ENCODE peak calls at places on chromosomes 11 and 22, in seven cellular contexts. Y, P, A, D, J, L and C are unnamed samples.

GRCh38 chr11:47005441-47005840 is 68.9 kb downstream of the CSTPP1 start:
- DNase-seq in Y (no peak), P (no peak), A (no peak), D (no peak), J (no peak), L (no peak), C (no peak)

GRCh38 chr11:111310723-111311122 is 12.4 kb downstream of the POU2AF3 start:
- DNase-seq in Y (no peak), P (no peak), A (no peak), D (no peak), J (no peak), L (no peak), C (no peak)

GRCh38 chr11:8342821-8343681 is 79.4 kb upstream of the LMO1 start:
- DNase-seq in Y (peak), P (no peak), A (no peak), D (no peak), J (peak), L (no peak), C (no peak)

GRCh38 chr22:49286236-49286760 is 541.4 kb downstream of the BRD1 start:
- DNase-seq in Y (no peak), P (no peak), A (no peak), D (no peak), J (no peak), L (no peak), C (no peak)

GRCh38 chr22:39431821-39432251 is 25.0 kb upstream of the MGAT3 start:
- DNase-seq in Y (no peak), P (no peak), A (peak), D (no peak), J (no peak), L (no peak), C (no peak)

GRCh38 chr11:64089915-64090810 is 54.4 kb downstream of the FLRT1 start:
- DNase-seq in Y (no peak), P (no peak), A (no peak), D (no peak), J (no peak), L (no peak), C (no peak)

GRCh38 chr11:61580292-61580888 is 486 bp downstream of the SYT7 start:
- DNase-seq in Y (peak), P (no peak), A (no peak), D (no peak), J (no peak), L (no peak), C (no peak)

GRCh38 chr11:12687740-12688139 is 13.5 kb downstream of the TEAD1 start:
- DNase-seq in Y (peak), P (no peak), A (no peak), D (no peak), J (no peak), L (no peak), C (no peak)